ENCODE peak calls at places on chromosomes 7 and 10, in five cellular contexts. U is left ventricle myocardium inferior, V is fibroblast of lung, W is GM13976, E is foreskin fibroblast. B is an unnamed sample.

GRCh38 chr7:148129023-148129422 is 461.5 kb upstream of the C7orf33 start:
- DNase-seq in U (no peak), V (no peak), W (no peak), E (no peak), B (no peak)

GRCh38 chr10:18099420-18099819 is 40.8 kb upstream of the CACNB2 start:
- DNase-seq in U (no peak), V (peak), W (no peak), E (no peak), B (no peak)

GRCh38 chr10:37638569-37638968 is 218.8 kb downstream of the ZNF248 start:
- DNase-seq in U (no peak), V (no peak), W (no peak), E (no peak), B (no peak)

GRCh38 chr10:5400843-5401242 is 3.8 kb downstream of the TUBAL3 start:
- DNase-seq in U (no peak), V (no peak), W (no peak), E (no peak), B (no peak)

GRCh38 chr7:47819054-47819920 is 129.0 kb downstream of the PKD1L1 start:
- DNase-seq in U (peak), V (peak), W (peak), E (peak), B (peak)

GRCh38 chr7:114879554-114879953 is 42.3 kb upstream of the MDFIC start:
- DNase-seq in U (no peak), V (peak), W (no peak), E (peak), B (no peak)

GRCh38 chr10:26960308-26960707 is 99.5 kb upstream of the ABI1 start:
- DNase-seq in U (no peak), V (peak), W (no peak), E (no peak), B (no peak)

GRCh38 chr10:5413012-5413938 is 918 bp downstream of the NET1 start:
- DNase-seq in U (no peak), V (peak), W (peak), E (peak), B (peak)

GRCh38 chr7:29623976-29624375 is 60.3 kb downstream of the PRR15 start:
- DNase-seq in U (no peak), V (no peak), W (no peak), E (peak), B (no peak)

GRCh38 chr7:132321387-132321786 is 254.9 kb downstream of the PLXNA4 start:
- DNase-seq in U (no peak), V (no peak), W (no peak), E (peak), B (no peak)

GRCh38 chr10:35668865-35669650 is 27.0 kb upstream of the FZD8 start:
- DNase-seq in U (no peak), V (no peak), W (no peak), E (no peak), B (no peak)

GRCh38 chr10:76902949-76903348 is 734.7 kb downstream of the KCNMA1 start:
- DNase-seq in U (peak), V (no peak), W (no peak), E (no peak), B (peak)

GRCh38 chr7:11471255-11471654 is 360.7 kb downstream of the THSD7A start:
- DNase-seq in U (no peak), V (no peak), W (no peak), E (no peak), B (no peak)

GRCh38 chr7:156949541-156950380 is at the start of gene NOM1:
- DNase-seq in U (peak), V (peak), W (peak), E (peak), B (peak)

GRCh38 chr10:1939016-1939415 is 201.7 kb upstream of the ADARB2 start:
- DNase-seq in U (no peak), V (no peak), W (no peak), E (no peak), B (no peak)

GRCh38 chr10:8665322-8665721 is 610.8 kb downstream of the GATA3 start:
- DNase-seq in U (no peak), V (no peak), W (no peak), E (no peak), B (no peak)

GRCh38 chr7:43791-44540 is 148.4 kb upstream of the FAM20C start:
- DNase-seq in U (no peak), V (no peak), W (no peak), E (no peak), B (no peak)

GRCh38 chr10:78171633-78172032 is 138.0 kb downstream of the RPS24 start:
- DNase-seq in U (no peak), V (no peak), W (no peak), E (no peak), B (no peak)

GRCh38 chr10:113563306-113564088 is 10.6 kb downstream of the HABP2 start:
- DNase-seq in U (peak), V (peak), W (peak), E (peak), B (peak)

GRCh38 chr10:5527332-5528200 is 2.8 kb downstream of the CALML3 start:
- DNase-seq in U (no peak), V (no peak), W (no peak), E (no peak), B (no peak)

GRCh38 chr10:3472705-3473078 is 300.1 kb upstream of the PITRM1 start:
- DNase-seq in U (no peak), V (peak), W (no peak), E (peak), B (no peak)

GRCh38 chr10:34505338-34505737 is 309.8 kb downstream of the PARD3 start:
- DNase-seq in U (no peak), V (peak), W (no peak), E (peak), B (no peak)

DNA sequence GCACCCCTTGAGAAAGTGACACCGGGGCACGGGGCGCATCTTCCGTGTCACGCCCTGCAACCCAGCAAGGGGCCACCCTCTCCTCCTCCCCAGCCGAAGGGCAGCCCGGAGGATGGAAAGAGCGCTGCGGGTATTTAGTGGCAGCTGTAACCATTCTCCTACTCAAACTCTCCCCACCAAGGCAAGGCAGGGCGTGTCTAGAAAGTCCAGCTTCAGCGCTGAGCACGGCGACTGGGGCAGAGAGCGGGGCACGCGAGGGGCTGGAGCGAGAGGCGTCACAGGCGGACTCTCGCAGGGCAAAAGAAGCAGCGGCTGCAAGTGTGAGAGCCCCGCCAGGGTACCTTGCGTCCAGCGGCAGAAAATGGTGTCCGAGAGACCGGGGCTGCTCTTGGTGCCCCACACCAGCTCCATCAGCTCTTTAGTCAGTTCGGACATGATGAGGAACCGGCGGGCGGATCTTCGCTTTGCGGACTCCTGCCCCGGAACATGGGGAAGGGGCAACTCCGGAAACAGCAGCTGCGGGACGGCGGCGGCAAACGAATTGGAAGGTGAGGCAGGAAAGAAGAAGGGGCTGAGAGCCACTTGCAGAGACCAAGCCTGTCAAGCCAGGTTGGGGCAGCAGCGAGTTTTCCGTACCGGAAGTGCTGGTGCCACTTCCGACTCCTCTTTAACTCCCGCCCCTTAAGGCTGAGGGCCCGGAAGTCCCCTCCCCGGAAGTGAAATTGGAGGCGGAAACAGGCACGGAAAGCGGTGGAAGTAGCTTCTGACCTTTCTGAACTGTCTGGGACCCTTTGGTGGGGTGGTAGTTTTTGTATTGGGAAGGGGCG is at the start of gene MINDY3:
- DNase-seq in U (peak), V (peak), W (peak), E (peak), B (peak)
- TF ChIP-seq CTCF in U (no peak), V (no peak), W (no peak), E (no peak), B (no peak)

GRCh38 chr7:158394936-158395335 is 192.7 kb downstream of the PTPRN2 start:
- DNase-seq in U (peak), V (no peak), W (peak), E (no peak), B (no peak)
- TF ChIP-seq CTCF in U (peak), V (no peak), W (no peak), E (no peak), B (no peak)

GRCh38 chr7:42272793-42273665 is 36.0 kb upstream of the GLI3 start:
- DNase-seq in U (no peak), V (peak), W (no peak), E (peak), B (no peak)
- TF ChIP-seq CTCF in U (peak), V (peak), W (no peak), E (peak), B (no peak)

GRCh38 chr10:128296608-128297007 is 170.4 kb upstream of the MKI67 start:
- DNase-seq in U (peak), V (no peak), W (no peak), E (no peak), B (no peak)

GRCh38 chr10:128297709-128298457 is 171.7 kb upstream of the MKI67 start:
- DNase-seq in U (no peak), V (no peak), W (no peak), E (no peak), B (no peak)

DNA sequence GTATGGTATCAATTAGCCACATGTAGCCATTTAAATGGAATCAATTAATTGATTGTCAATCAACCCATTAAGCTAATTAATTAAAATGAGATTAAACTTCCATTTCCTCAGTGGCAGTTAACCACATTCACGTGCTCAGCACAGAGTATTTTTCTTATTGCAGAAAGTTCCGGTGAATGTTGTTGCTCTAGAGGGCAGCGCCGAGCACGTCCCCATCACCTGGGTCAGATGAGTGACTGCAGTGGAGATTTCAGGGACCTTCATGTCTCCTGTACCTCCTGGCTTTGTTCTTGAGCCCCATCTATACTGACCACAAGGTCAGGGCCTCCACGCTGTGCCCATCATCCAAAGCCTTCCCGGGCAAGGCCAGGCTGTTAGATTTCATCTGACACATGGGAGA is 168.8 kb upstream of the MKI67 start:
- DNase-seq in U (no peak), V (no peak), W (no peak), E (no peak), B (no peak)
- TF ChIP-seq CTCF in U (no peak), V (no peak), W (no peak), E (no peak), B (no peak)

DNA sequence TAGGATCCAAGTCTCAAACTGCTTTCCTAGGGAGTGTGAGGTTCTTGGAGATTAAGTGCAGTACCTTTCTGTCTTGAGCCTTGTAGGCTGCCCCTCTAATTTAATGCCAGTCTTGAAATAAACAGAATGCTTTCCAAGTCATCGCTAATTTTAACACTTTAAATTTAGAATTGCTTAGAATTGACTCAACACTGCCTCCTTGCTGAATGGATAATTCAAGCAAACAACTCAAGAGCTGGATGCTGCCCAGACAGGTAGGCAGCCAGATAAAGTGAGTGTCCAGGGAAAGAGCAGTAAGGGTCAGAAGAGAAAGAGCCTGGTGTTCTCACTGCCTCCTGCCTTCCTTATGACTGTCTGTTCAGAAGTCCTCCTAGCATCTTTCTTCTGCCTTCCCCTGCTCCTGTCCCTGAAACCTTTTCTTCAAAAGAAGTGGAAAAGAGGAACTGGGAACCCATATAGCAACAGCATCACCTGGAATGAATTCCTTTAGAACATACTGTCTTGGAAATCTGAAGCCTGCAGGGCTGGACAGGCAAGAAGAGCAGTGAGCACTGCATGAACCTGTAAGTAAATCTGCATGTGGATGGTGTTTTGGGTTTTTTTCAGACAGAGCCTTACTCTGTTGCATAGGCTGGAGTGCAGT is 3.1 kb upstream of the GOT1 start:
- DNase-seq in U (no peak), V (no peak), W (no peak), E (peak), B (no peak)
- TF ChIP-seq CTCF in U (peak), V (no peak), W (peak), E (peak), B (no peak)

GRCh38 chr7:33155811-33156210 is 26.4 kb downstream of the BBS9 start:
- DNase-seq in U (no peak), V (peak), W (no peak), E (peak), B (no peak)
- TF ChIP-seq CTCF in U (no peak), V (no peak), W (no peak), E (no peak), B (no peak)

GRCh38 chr7:73971701-73972341 is 56.2 kb upstream of the ELN start:
- DNase-seq in U (no peak), V (no peak), W (peak), E (no peak), B (no peak)
- TF ChIP-seq CTCF in U (no peak), V (no peak), W (no peak), E (peak), B (no peak)

GRCh38 chr7:129952164-129952652 is 552 bp downstream of the UBE2H start:
- DNase-seq in U (peak), V (no peak), W (no peak), E (peak), B (peak)
- TF ChIP-seq CTCF in U (no peak), V (no peak), W (peak), E (no peak), B (no peak)

DNA sequence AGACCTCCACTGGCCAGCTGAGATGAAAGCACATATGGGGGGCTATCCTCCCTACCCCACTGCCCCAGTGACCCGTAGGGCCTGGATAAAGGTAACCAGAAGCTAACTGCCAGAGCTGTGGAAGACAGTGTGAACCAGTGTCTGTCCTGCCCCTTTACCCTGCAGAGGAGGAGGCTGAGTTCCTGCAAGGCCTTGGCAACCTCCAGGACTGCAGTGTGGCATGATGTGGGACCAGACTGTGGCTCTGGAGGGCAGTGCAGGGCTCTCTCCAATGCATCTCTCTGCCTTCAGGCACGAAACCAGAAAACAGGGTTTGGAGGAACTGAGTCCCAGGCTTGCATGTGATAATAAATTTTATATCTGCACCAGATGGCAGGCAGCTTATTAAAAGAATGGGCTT is 93.1 kb downstream of the EPC1 start:
- DNase-seq in U (no peak), V (no peak), W (no peak), E (no peak), B (no peak)
- TF ChIP-seq CTCF in U (no peak), V (no peak), W (no peak), E (no peak), B (no peak)

B was measured in GM12865.